ENCODE peak calls at places on chromosomes 1 and 21, in six cellular contexts. Q is anterior cingulate cortex; Y is activated CD4-positive, alpha-beta T cell treated with anti-CD3 and anti-CD28 coated beads, Interleukin-2, amount 10 ng/mL, durations not matched to agents 7 days and 5 days; K is stimulated activated CD4-positive, alpha-beta T cell treated with anti-CD3 and anti-CD28 coated beads, Interleukin-4, amount 100 ng/mL, for 24 hours; D is NCI-H510A; I is left ventricle myocardium inferior. E is an unnamed sample.

GRCh38 chr1:111736548-111737215 is 2.5 kb downstream of the INKA2 start:
- DNase-seq in Q (peak; percentile 72), I (peak; percentile 85), K (no peak), Y (no peak), D (no peak), E (peak; percentile 85)

GRCh38 chr1:165073402-165074007 is 283.0 kb downstream of the LMX1A start:
- DNase-seq in Q (no peak), I (no peak), Y (peak; percentile 14), K (no peak), D (no peak), E (no peak)

GRCh38 chr21:44354775-44355771 is 1.7 kb downstream of the TRPM2 start:
- DNase-seq in K (no peak), D (no peak), Y (peak; percentile 59), Q (no peak), I (no peak), E (peak; percentile 18)

GRCh38 chr1:42944207-42944928 is 14.3 kb downstream of the SLC2A1 start:
- DNase-seq in D (no peak), Q (peak; percentile 18), Y (no peak), I (peak; percentile 77), K (no peak), E (peak; percentile 86)

GRCh38 chr1:165481820-165482532 is 37.0 kb upstream of the RXRG start:
- DNase-seq in K (peak; percentile 19), D (no peak), I (peak; percentile 23), Q (no peak), Y (no peak), E (peak; percentile 44)

GRCh38 chr1:174222166-174222949 is 63.0 kb downstream of the RABGAP1L start:
- DNase-seq in Y (no peak), K (no peak), Q (no peak), I (no peak), D (no peak), E (no peak)

GRCh38 chr1:210250665-210250997 is 18.0 kb downstream of the SERTAD4 start:
- DNase-seq in Q (peak; percentile 63), I (no peak), D (peak; percentile 71), K (no peak), Y (no peak), E (peak; percentile 56)

GRCh38 chr1:9529190-9529589 is 10.1 kb upstream of the SLC25A33 start:
- DNase-seq in I (no peak), Y (no peak), D (no peak), Q (no peak), K (no peak), E (no peak)

GRCh38 chr1:31196685-31197084 is 43.0 kb downstream of the NKAIN1 start:
- DNase-seq in Q (no peak), Y (no peak), D (no peak), K (no peak), I (no peak), E (no peak)

GRCh38 chr1:52867060-52867845 is 24.7 kb downstream of the ZYG11A start:
- DNase-seq in Y (no peak), K (no peak), D (no peak), I (no peak), Q (no peak), E (no peak)